ENCODE peak calls at places on chromosomes 2 and 18, in four cellular contexts. One of them, this sample, is unnamed.

GRCh38 chr18:29184654-29185053 is 1007.7 kb upstream of the CDH2 start:
- DNase-seq in cardiac fibroblast: peak; percentile 66
- DNase-seq in esophagus muscularis mucosa: no peak
- DNase-seq in IMR-90: peak; percentile 61
- DNase-seq in this sample: no peak

GRCh38 chr18:32450026-32450681 is 20.5 kb downstream of the GAREM1 start:
- DNase-seq in cardiac fibroblast: no peak
- DNase-seq in esophagus muscularis mucosa: no peak
- DNase-seq in IMR-90: no peak
- DNase-seq in this sample: no peak

GRCh38 chr2:241795021-241795999 is 13.7 kb upstream of the NEU4 start:
- DNase-seq in cardiac fibroblast: no peak
- DNase-seq in esophagus muscularis mucosa: no peak
- DNase-seq in IMR-90: no peak
- DNase-seq in this sample: peak; percentile 71

GRCh38 chr2:202079289-202079688 is 6.2 kb downstream of the KIAA2012 start:
- DNase-seq in cardiac fibroblast: no peak
- DNase-seq in esophagus muscularis mucosa: no peak
- DNase-seq in IMR-90: no peak
- DNase-seq in this sample: no peak

GRCh38 chr18:79401494-79402208 is 5.9 kb downstream of the NFATC1 start:
- DNase-seq in cardiac fibroblast: no peak
- DNase-seq in esophagus muscularis mucosa: no peak
- DNase-seq in IMR-90: no peak
- DNase-seq in this sample: no peak

GRCh38 chr2:168316073-168316440 is 68.7 kb upstream of the STK39 start:
- DNase-seq in cardiac fibroblast: peak; percentile 42
- DNase-seq in esophagus muscularis mucosa: no peak
- DNase-seq in IMR-90: peak; percentile 10
- DNase-seq in this sample: no peak

GRCh38 chr2:128268611-128269357 is 49.9 kb downstream of the HS6ST1 start:
- DNase-seq in cardiac fibroblast: no peak
- DNase-seq in esophagus muscularis mucosa: no peak
- DNase-seq in IMR-90: no peak
- DNase-seq in this sample: peak; percentile 42

GRCh38 chr2:218074031-218074430 is 5.0 kb downstream of the RUFY4 start:
- DNase-seq in cardiac fibroblast: peak; percentile 21
- DNase-seq in esophagus muscularis mucosa: peak; percentile 90
- DNase-seq in IMR-90: peak; percentile 7
- DNase-seq in this sample: peak; percentile 88

GRCh38 chr2:138364554-138365162 is 136.9 kb upstream of the SPOPL start:
- DNase-seq in cardiac fibroblast: peak; percentile 79
- DNase-seq in esophagus muscularis mucosa: no peak
- DNase-seq in IMR-90: peak; percentile 39
- DNase-seq in this sample: peak; percentile 29

GRCh38 chr18:79914614-79915160 is 36.8 kb downstream of the SLC66A2 start:
- DNase-seq in cardiac fibroblast: no peak
- DNase-seq in esophagus muscularis mucosa: peak; percentile 53
- DNase-seq in IMR-90: no peak
- DNase-seq in this sample: peak; percentile 57

GRCh38 chr2:225584821-225585220 is 185.3 kb downstream of the NYAP2 start:
- DNase-seq in cardiac fibroblast: no peak
- DNase-seq in esophagus muscularis mucosa: peak; percentile 3
- DNase-seq in IMR-90: no peak
- DNase-seq in this sample: peak; percentile 54

GRCh38 chr18:5571592-5571991 is 27.8 kb upstream of the EPB41L3 start:
- DNase-seq in cardiac fibroblast: no peak
- DNase-seq in esophagus muscularis mucosa: no peak
- DNase-seq in IMR-90: no peak
- DNase-seq in this sample: no peak

GRCh38 chr2:30230479-30230854 is 867 bp upstream of the LBH start:
- DNase-seq in cardiac fibroblast: peak; percentile 16
- DNase-seq in esophagus muscularis mucosa: no peak
- DNase-seq in IMR-90: peak; percentile 64
- DNase-seq in this sample: peak; percentile 92

GRCh38 chr2:218605438-218605837 is 2.3 kb upstream of the PLCD4 start:
- DNase-seq in cardiac fibroblast: no peak
- DNase-seq in esophagus muscularis mucosa: no peak
- DNase-seq in IMR-90: peak; percentile 78
- DNase-seq in this sample: no peak

GRCh38 chr18:46386788-46387187 is 270.2 kb downstream of the LOXHD1 start:
- DNase-seq in cardiac fibroblast: no peak
- DNase-seq in esophagus muscularis mucosa: no peak
- DNase-seq in IMR-90: no peak
- DNase-seq in this sample: no peak

GRCh38 chr2:205477016-205477705 is 205.1 kb upstream of the NRP2 start:
- DNase-seq in cardiac fibroblast: no peak
- DNase-seq in esophagus muscularis mucosa: peak; percentile 2
- DNase-seq in IMR-90: peak; percentile 64
- DNase-seq in this sample: no peak

GRCh38 chr2:102016399-102016955 is 24.7 kb downstream of the IL1R2 start:
- DNase-seq in cardiac fibroblast: no peak
- DNase-seq in esophagus muscularis mucosa: no peak
- DNase-seq in IMR-90: no peak
- DNase-seq in this sample: no peak

GRCh38 chr2:24586955-24587354 is 95.9 kb downstream of the NCOA1 start:
- DNase-seq in cardiac fibroblast: no peak
- DNase-seq in esophagus muscularis mucosa: no peak
- DNase-seq in IMR-90: no peak
- DNase-seq in this sample: no peak

GRCh38 chr2:99576775-99577174 is 87.0 kb upstream of the REV1 start:
- DNase-seq in cardiac fibroblast: no peak
- DNase-seq in esophagus muscularis mucosa: no peak
- DNase-seq in IMR-90: no peak
- DNase-seq in this sample: no peak

GRCh38 chr2:30777662-30778505 is 29.4 kb downstream of the CAPN13 start:
- DNase-seq in cardiac fibroblast: no peak
- DNase-seq in esophagus muscularis mucosa: peak; percentile 39
- DNase-seq in IMR-90: no peak
- DNase-seq in this sample: no peak

GRCh38 chr2:50979495-50979894 is 52.4 kb downstream of the NRXN1 start:
- DNase-seq in cardiac fibroblast: no peak
- DNase-seq in esophagus muscularis mucosa: no peak
- DNase-seq in IMR-90: no peak
- DNase-seq in this sample: no peak

GRCh38 chr2:323035-323434 is 35.1 kb upstream of the ALKAL2 start:
- DNase-seq in cardiac fibroblast: no peak
- DNase-seq in esophagus muscularis mucosa: no peak
- DNase-seq in IMR-90: no peak
- DNase-seq in this sample: no peak
- TF ChIP-seq CTCF in cardiac fibroblast: no peak
- TF ChIP-seq CTCF in esophagus muscularis mucosa: no peak
- TF ChIP-seq CTCF in IMR-90: no peak
- TF ChIP-seq CTCF in this sample: no peak

DNA sequence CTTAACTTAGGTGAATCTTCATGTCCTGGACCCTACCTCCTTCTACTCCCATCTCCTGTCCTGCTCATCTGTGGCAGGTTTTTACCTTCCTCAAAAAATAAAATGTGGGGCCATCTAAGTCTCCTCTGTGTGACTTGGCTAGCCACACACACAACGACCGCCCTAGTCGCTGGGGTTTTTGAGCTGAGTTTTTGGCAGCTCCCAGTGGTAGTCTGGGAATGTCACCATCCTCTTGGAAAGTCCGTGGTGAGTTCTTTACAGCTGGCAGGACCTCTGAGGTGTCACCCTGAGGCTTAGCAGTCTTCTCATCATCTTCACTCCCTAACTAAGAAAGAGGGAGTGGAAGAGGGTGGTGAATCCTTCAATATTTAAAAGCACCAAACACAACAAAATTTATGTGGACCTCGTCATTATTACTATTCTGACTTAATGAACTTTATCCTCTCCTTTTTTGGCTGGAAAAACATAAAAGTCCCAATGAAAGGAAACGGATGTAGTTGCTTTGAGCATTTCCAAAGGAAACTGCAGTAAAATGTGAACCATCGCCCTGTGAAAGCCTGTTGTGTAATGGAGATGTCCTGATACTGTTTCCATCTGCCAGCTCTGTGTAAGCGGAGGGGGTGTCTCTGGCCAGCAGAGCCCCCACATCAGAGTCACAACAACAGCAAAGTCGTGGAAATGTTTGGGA is 78.6 kb downstream of the VAPA start:
- DNase-seq in cardiac fibroblast: no peak
- DNase-seq in esophagus muscularis mucosa: peak; percentile 82
- DNase-seq in IMR-90: no peak
- DNase-seq in this sample: no peak
- TF ChIP-seq CTCF in cardiac fibroblast: no peak
- TF ChIP-seq CTCF in esophagus muscularis mucosa: no peak
- TF ChIP-seq CTCF in IMR-90: no peak
- TF ChIP-seq CTCF in this sample: no peak

GRCh38 chr18:36899289-36899688 is 70.4 kb downstream of the KIAA1328 start:
- DNase-seq in cardiac fibroblast: peak; percentile 63
- DNase-seq in esophagus muscularis mucosa: no peak
- DNase-seq in IMR-90: peak; percentile 27
- DNase-seq in this sample: peak; percentile 50
- TF ChIP-seq CTCF in cardiac fibroblast: peak; percentile 32
- TF ChIP-seq CTCF in esophagus muscularis mucosa: no peak
- TF ChIP-seq CTCF in IMR-90: peak; percentile 19
- TF ChIP-seq CTCF in this sample: peak; percentile 10

DNA sequence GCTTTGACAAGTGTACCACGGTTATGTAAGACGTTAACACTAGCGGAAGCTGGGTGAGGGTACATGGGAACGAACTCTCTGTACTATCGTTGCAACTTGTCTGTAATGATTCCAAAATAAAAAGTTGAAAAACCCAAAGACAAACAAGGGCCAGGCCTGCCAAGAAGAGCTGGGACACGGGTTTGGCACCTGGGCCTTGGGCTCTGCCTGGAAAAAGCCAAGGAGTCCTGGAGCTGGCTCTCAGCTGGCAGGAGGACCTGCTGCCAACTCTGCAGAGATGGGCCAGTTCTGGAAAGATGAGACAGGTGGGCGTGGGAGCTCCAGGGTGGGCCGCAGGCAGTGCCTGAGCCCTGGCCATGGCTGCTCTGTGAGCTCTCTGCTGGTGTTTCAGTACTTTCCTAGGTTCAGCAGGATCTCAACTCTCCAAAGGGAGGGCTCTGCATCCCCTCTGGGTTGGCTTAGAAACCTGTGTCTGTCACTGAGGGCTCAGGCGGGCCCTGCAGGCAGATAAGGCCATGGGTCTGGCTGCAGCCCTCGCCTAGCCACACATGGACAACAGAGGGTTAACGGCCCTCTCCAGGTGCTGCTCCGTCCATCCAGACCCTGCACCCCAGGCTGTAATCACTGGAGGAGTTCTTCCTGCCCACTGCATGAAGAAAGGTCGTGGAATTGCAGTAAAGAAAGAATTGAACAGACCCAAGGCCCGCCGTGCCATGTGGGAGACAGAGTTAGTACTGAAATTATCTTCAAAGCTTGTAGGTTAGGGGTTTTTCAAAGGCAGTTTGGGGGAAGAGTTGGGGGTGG is 89.9 kb downstream of the RHOB start:
- DNase-seq in cardiac fibroblast: no peak
- DNase-seq in esophagus muscularis mucosa: no peak
- DNase-seq in IMR-90: no peak
- DNase-seq in this sample: no peak
- TF ChIP-seq CTCF in cardiac fibroblast: no peak
- TF ChIP-seq CTCF in esophagus muscularis mucosa: no peak
- TF ChIP-seq CTCF in IMR-90: no peak
- TF ChIP-seq CTCF in this sample: no peak

DNA sequence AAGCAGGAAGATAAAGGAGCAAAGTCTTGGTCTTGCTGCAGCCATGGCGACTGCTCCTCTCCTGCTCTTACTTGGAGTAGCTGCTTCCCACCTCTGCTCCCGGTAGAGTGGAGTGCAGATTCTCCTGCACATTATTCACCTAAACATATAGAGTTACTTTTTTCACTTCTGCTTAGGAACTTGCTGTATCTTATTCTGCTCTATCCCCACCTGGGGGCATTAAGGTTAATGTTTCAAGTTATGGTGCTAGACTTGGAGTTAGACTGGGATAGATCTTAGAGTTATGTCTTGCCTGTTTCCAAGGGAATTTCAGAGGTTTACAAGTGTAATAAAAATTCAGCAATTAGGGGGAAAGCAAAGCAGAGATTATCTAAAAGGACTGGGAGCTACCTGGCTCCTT is 144.2 kb downstream of the SETBP1 start:
- DNase-seq in cardiac fibroblast: no peak
- DNase-seq in esophagus muscularis mucosa: no peak
- DNase-seq in IMR-90: no peak
- DNase-seq in this sample: no peak
- TF ChIP-seq CTCF in cardiac fibroblast: no peak
- TF ChIP-seq CTCF in esophagus muscularis mucosa: no peak
- TF ChIP-seq CTCF in IMR-90: no peak
- TF ChIP-seq CTCF in this sample: no peak

DNA sequence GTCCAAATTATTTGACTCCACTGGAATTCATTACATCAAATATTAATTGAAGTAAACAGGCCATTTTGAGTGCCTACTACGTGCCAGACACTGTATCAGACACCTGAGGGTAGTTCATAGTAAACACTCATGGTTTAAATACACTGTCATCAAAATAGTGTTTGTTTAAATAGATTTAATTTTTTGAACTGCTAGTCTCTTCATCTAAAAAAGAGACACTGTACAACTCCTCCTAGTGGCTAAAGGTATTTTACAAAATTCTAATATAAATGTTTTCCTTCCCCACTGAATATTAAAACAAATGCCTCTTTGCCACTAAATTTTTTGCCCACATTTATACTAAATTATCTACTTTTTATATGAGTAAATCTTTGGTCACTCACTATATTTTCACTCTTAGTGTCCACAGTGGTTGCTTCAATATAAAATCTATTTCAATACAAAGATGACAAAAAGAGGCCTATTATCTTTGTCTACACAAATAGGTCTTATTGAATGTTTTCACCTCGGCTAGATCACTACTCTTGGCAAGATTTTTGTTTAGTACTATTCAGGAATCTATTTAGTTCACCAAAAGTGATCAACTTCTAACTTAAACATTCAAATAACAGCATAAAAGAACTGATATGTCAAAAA is 122.1 kb downstream of the TMEM247 start:
- DNase-seq in cardiac fibroblast: peak; percentile 28
- DNase-seq in esophagus muscularis mucosa: no peak
- DNase-seq in IMR-90: peak; percentile 10
- DNase-seq in this sample: no peak
- TF ChIP-seq CTCF in cardiac fibroblast: peak; percentile 46
- TF ChIP-seq CTCF in esophagus muscularis mucosa: peak; percentile 52
- TF ChIP-seq CTCF in IMR-90: peak; percentile 51
- TF ChIP-seq CTCF in this sample: peak; percentile 58

GRCh38 chr2:86223098-86223681 is 23.9 kb downstream of the MRPL35 start:
- DNase-seq in cardiac fibroblast: peak; percentile 72
- DNase-seq in esophagus muscularis mucosa: no peak
- DNase-seq in IMR-90: peak; percentile 50
- DNase-seq in this sample: no peak

GRCh38 chr2:86219896-86220295 is 20.6 kb downstream of the MRPL35 start:
- DNase-seq in cardiac fibroblast: no peak
- DNase-seq in esophagus muscularis mucosa: no peak
- DNase-seq in IMR-90: no peak
- DNase-seq in this sample: no peak

GRCh38 chr2:86218124-86218523 is 18.9 kb downstream of the MRPL35 start:
- DNase-seq in cardiac fibroblast: no peak
- DNase-seq in esophagus muscularis mucosa: no peak
- DNase-seq in IMR-90: no peak
- DNase-seq in this sample: no peak

GRCh38 chr2:86223682-86224560 is 24.7 kb downstream of the MRPL35 start:
- DNase-seq in cardiac fibroblast: peak; percentile 84
- DNase-seq in esophagus muscularis mucosa: no peak
- DNase-seq in IMR-90: peak; percentile 59
- DNase-seq in this sample: peak; percentile 83

GRCh38 chr2:86221066-86221684 is 21.9 kb downstream of the MRPL35 start:
- DNase-seq in cardiac fibroblast: peak; percentile 82
- DNase-seq in esophagus muscularis mucosa: no peak
- DNase-seq in IMR-90: peak; percentile 45
- DNase-seq in this sample: no peak
- TF ChIP-seq CTCF in cardiac fibroblast: peak; percentile 96
- TF ChIP-seq CTCF in esophagus muscularis mucosa: peak; percentile 99
- TF ChIP-seq CTCF in IMR-90: peak; percentile 59
- TF ChIP-seq CTCF in this sample: peak; percentile 96

This sample was measured in osteoblast.